ENCODE peak calls at places on chromosome 18, in four cellular contexts. One of them, this sample, is unnamed.

GRCh38 chr18:30485078-30485477 is 557.5 kb downstream of the DSC3 start:
- DNase-seq in activated T-cell treated with anti-CD3 and anti-CD28 coated beads for 4 hours: no peak
- DNase-seq in ecto neural progenitor cell: no peak
- DNase-seq in H7: no peak
- DNase-seq in this sample: no peak

GRCh38 chr18:55778731-55779460 is 190.9 kb upstream of the TCF4 start:
- DNase-seq in H7: peak
- DNase-seq in activated T-cell treated with anti-CD3 and anti-CD28 coated beads for 4 hours: no peak
- DNase-seq in ecto neural progenitor cell: no peak
- DNase-seq in this sample: peak

GRCh38 chr18:74661008-74661407 is 63.3 kb downstream of the ZNF407 start:
- DNase-seq in activated T-cell treated with anti-CD3 and anti-CD28 coated beads for 4 hours: no peak
- DNase-seq in ecto neural progenitor cell: no peak
- DNase-seq in H7: no peak
- DNase-seq in this sample: no peak

GRCh38 chr18:47582055-47582454 is 330.6 kb upstream of the SKOR2 start:
- DNase-seq in H7: no peak
- DNase-seq in activated T-cell treated with anti-CD3 and anti-CD28 coated beads for 4 hours: no peak
- DNase-seq in ecto neural progenitor cell: no peak
- DNase-seq in this sample: no peak

GRCh38 chr18:76558881-76559667 is 64.0 kb upstream of the ZNF516 start:
- DNase-seq in activated T-cell treated with anti-CD3 and anti-CD28 coated beads for 4 hours: no peak
- DNase-seq in ecto neural progenitor cell: no peak
- DNase-seq in H7: no peak
- DNase-seq in this sample: no peak

GRCh38 chr18:65968605-65969004 is 217.8 kb downstream of the CDH7 start:
- DNase-seq in activated T-cell treated with anti-CD3 and anti-CD28 coated beads for 4 hours: no peak
- DNase-seq in H7: no peak
- DNase-seq in ecto neural progenitor cell: no peak
- DNase-seq in this sample: no peak

GRCh38 chr18:59646228-59646945 is 50.8 kb downstream of the CCBE1 start:
- DNase-seq in H7: peak
- DNase-seq in activated T-cell treated with anti-CD3 and anti-CD28 coated beads for 4 hours: no peak
- DNase-seq in ecto neural progenitor cell: no peak
- DNase-seq in this sample: no peak

GRCh38 chr18:3246636-3247242 is 862 bp upstream of the MYL12A start:
- DNase-seq in H7: peak
- DNase-seq in ecto neural progenitor cell: peak
- DNase-seq in activated T-cell treated with anti-CD3 and anti-CD28 coated beads for 4 hours: no peak
- DNase-seq in this sample: no peak

GRCh38 chr18:30328839-30329238 is 713.7 kb downstream of the DSC3 start:
- DNase-seq in activated T-cell treated with anti-CD3 and anti-CD28 coated beads for 4 hours: no peak
- DNase-seq in H7: no peak
- DNase-seq in ecto neural progenitor cell: no peak
- DNase-seq in this sample: no peak

GRCh38 chr18:70490008-70490933 is 201.4 kb downstream of the SOCS6 start:
- DNase-seq in activated T-cell treated with anti-CD3 and anti-CD28 coated beads for 4 hours: peak
- DNase-seq in H7: peak
- DNase-seq in ecto neural progenitor cell: no peak
- DNase-seq in this sample: peak

GRCh38 chr18:27363918-27364317 is 178.8 kb upstream of the CHST9 start:
- DNase-seq in H7: peak
- DNase-seq in ecto neural progenitor cell: no peak
- DNase-seq in activated T-cell treated with anti-CD3 and anti-CD28 coated beads for 4 hours: no peak
- DNase-seq in this sample: peak

GRCh38 chr18:67475673-67476072 is 40.8 kb downstream of the DSEL start:
- DNase-seq in activated T-cell treated with anti-CD3 and anti-CD28 coated beads for 4 hours: no peak
- DNase-seq in H7: no peak
- DNase-seq in ecto neural progenitor cell: no peak
- DNase-seq in this sample: no peak

GRCh38 chr18:58396966-58397365 is 231.9 kb downstream of the ALPK2 start:
- DNase-seq in H7: no peak
- DNase-seq in ecto neural progenitor cell: no peak
- DNase-seq in activated T-cell treated with anti-CD3 and anti-CD28 coated beads for 4 hours: no peak
- DNase-seq in this sample: no peak

GRCh38 chr18:10032331-10032979 is 118.6 kb downstream of the VAPA start:
- DNase-seq in activated T-cell treated with anti-CD3 and anti-CD28 coated beads for 4 hours: no peak
- DNase-seq in ecto neural progenitor cell: peak
- DNase-seq in H7: peak
- DNase-seq in this sample: peak

GRCh38 chr18:11751305-11752115 is 62.4 kb downstream of the GNAL start:
- DNase-seq in activated T-cell treated with anti-CD3 and anti-CD28 coated beads for 4 hours: no peak
- DNase-seq in ecto neural progenitor cell: peak
- DNase-seq in H7: peak
- DNase-seq in this sample: no peak

GRCh38 chr18:58911766-58912165 is 47.1 kb downstream of the ZNF532 start:
- DNase-seq in activated T-cell treated with anti-CD3 and anti-CD28 coated beads for 4 hours: no peak
- DNase-seq in ecto neural progenitor cell: no peak
- DNase-seq in H7: peak
- DNase-seq in this sample: no peak